ENCODE peak calls at places on chromosome 5, in seven cellular contexts. One of them, this sample, is unnamed. For H3K4me1 and H3K36me3, the result is how much of the 10 kb centered on the place peaks cover.

GRCh38 chr5:40396312-40396711 is 283.4 kb upstream of the PTGER4 start:
- DNase-seq in tibial artery: no peak
- DNase-seq in fibroblast of lung: no peak
- DNase-seq in IMR-90: no peak
- DNase-seq in mesendoderm: no peak
- DNase-seq in lung: no peak
- DNase-seq in cardiac muscle cell: no peak
- DNase-seq in this sample: no peak

GRCh38 chr5:132472431-132472830 is 18.1 kb downstream of the IRF1 start:
- DNase-seq in tibial artery: peak
- DNase-seq in fibroblast of lung: no peak
- DNase-seq in IMR-90: no peak
- DNase-seq in mesendoderm: no peak
- DNase-seq in lung: no peak
- DNase-seq in cardiac muscle cell: no peak
- DNase-seq in this sample: no peak

GRCh38 chr5:75330404-75330803 is 6.6 kb upstream of the HMGCR start:
- DNase-seq in tibial artery: no peak
- DNase-seq in fibroblast of lung: no peak
- DNase-seq in IMR-90: no peak
- DNase-seq in mesendoderm: peak
- DNase-seq in lung: no peak
- DNase-seq in cardiac muscle cell: no peak
- DNase-seq in this sample: no peak

GRCh38 chr5:109705596-109705995 is 15.9 kb downstream of the MAN2A1 start:
- DNase-seq in tibial artery: no peak
- DNase-seq in fibroblast of lung: no peak
- DNase-seq in IMR-90: peak
- DNase-seq in mesendoderm: peak
- DNase-seq in lung: no peak
- DNase-seq in cardiac muscle cell: peak
- DNase-seq in this sample: no peak

GRCh38 chr5:32450952-32451351 is 6.4 kb upstream of the ZFR start:
- DNase-seq in tibial artery: no peak
- DNase-seq in fibroblast of lung: no peak
- DNase-seq in IMR-90: no peak
- DNase-seq in mesendoderm: peak
- DNase-seq in lung: no peak
- DNase-seq in cardiac muscle cell: no peak
- DNase-seq in this sample: no peak

GRCh38 chr5:148005788-148006520 is 57.8 kb upstream of the SPINK5 start:
- DNase-seq in tibial artery: no peak
- DNase-seq in fibroblast of lung: no peak
- DNase-seq in IMR-90: peak
- DNase-seq in mesendoderm: peak
- DNase-seq in lung: no peak
- DNase-seq in cardiac muscle cell: no peak
- DNase-seq in this sample: no peak

GRCh38 chr5:81422671-81423070 is 28.7 kb upstream of the ACOT12 start:
- DNase-seq in tibial artery: no peak
- DNase-seq in fibroblast of lung: peak
- DNase-seq in IMR-90: peak
- DNase-seq in mesendoderm: no peak
- DNase-seq in lung: no peak
- DNase-seq in cardiac muscle cell: no peak
- DNase-seq in this sample: no peak

GRCh38 chr5:135222771-135223170 is 176.3 kb downstream of the MACROH2A1 start:
- DNase-seq in tibial artery: peak
- DNase-seq in fibroblast of lung: no peak
- DNase-seq in IMR-90: no peak
- DNase-seq in mesendoderm: no peak
- DNase-seq in lung: no peak
- DNase-seq in cardiac muscle cell: no peak
- DNase-seq in this sample: peak

GRCh38 chr5:4205408-4205807 is 609.8 kb downstream of the IRX1 start:
- DNase-seq in tibial artery: no peak
- DNase-seq in fibroblast of lung: no peak
- DNase-seq in IMR-90: no peak
- DNase-seq in mesendoderm: no peak
- DNase-seq in lung: no peak
- DNase-seq in cardiac muscle cell: peak
- DNase-seq in this sample: no peak

GRCh38 chr5:7745882-7746735 is 104.8 kb downstream of the CFAP90 start:
- DNase-seq in tibial artery: peak
- DNase-seq in fibroblast of lung: peak
- DNase-seq in IMR-90: peak
- DNase-seq in mesendoderm: peak
- DNase-seq in lung: peak
- DNase-seq in cardiac muscle cell: peak
- DNase-seq in this sample: peak

GRCh38 chr5:141958113-141958512 is at the start of gene PCDH12:
- DNase-seq in tibial artery: no peak
- DNase-seq in fibroblast of lung: no peak
- DNase-seq in IMR-90: peak
- DNase-seq in mesendoderm: peak
- DNase-seq in lung: no peak
- DNase-seq in cardiac muscle cell: peak
- DNase-seq in this sample: peak

GRCh38 chr5:51347704-51348103 is 35.5 kb upstream of the ISL1 start:
- DNase-seq in tibial artery: no peak
- DNase-seq in fibroblast of lung: no peak
- DNase-seq in IMR-90: no peak
- DNase-seq in mesendoderm: peak
- DNase-seq in lung: no peak
- DNase-seq in cardiac muscle cell: no peak
- DNase-seq in this sample: no peak

GRCh38 chr5:50752800-50753199 is 86.4 kb downstream of the PARP8 start:
- DNase-seq in tibial artery: no peak
- DNase-seq in fibroblast of lung: no peak
- DNase-seq in IMR-90: no peak
- DNase-seq in mesendoderm: no peak
- DNase-seq in lung: no peak
- DNase-seq in cardiac muscle cell: no peak
- DNase-seq in this sample: no peak

GRCh38 chr5:96712100-96712746 is 50.0 kb downstream of the CAST start:
- DNase-seq in tibial artery: no peak
- DNase-seq in fibroblast of lung: no peak
- DNase-seq in IMR-90: no peak
- DNase-seq in mesendoderm: no peak
- DNase-seq in lung: no peak
- DNase-seq in cardiac muscle cell: no peak
- DNase-seq in this sample: no peak

GRCh38 chr5:139998837-139999236 is 44.3 kb downstream of the NRG2 start:
- DNase-seq in tibial artery: no peak
- DNase-seq in fibroblast of lung: no peak
- DNase-seq in IMR-90: no peak
- DNase-seq in mesendoderm: no peak
- DNase-seq in lung: no peak
- DNase-seq in cardiac muscle cell: no peak
- DNase-seq in this sample: no peak

GRCh38 chr5:2265341-2265740 is 382.6 kb upstream of the IRX4 start:
- DNase-seq in tibial artery: no peak
- DNase-seq in fibroblast of lung: no peak
- DNase-seq in IMR-90: no peak
- DNase-seq in mesendoderm: no peak
- DNase-seq in lung: no peak
- DNase-seq in cardiac muscle cell: no peak
- DNase-seq in this sample: no peak

GRCh38 chr5:140926903-140927573 is 939 bp downstream of the PCDHAC1 start:
- DNase-seq in tibial artery: no peak
- DNase-seq in fibroblast of lung: peak
- DNase-seq in IMR-90: no peak
- DNase-seq in mesendoderm: peak
- DNase-seq in lung: peak
- DNase-seq in cardiac muscle cell: peak
- DNase-seq in this sample: no peak

GRCh38 chr5:142969186-142969585 is 199.0 kb downstream of the ARHGAP26 start:
- DNase-seq in tibial artery: no peak
- DNase-seq in fibroblast of lung: no peak
- DNase-seq in IMR-90: no peak
- DNase-seq in mesendoderm: no peak
- DNase-seq in lung: no peak
- DNase-seq in cardiac muscle cell: no peak
- DNase-seq in this sample: no peak

GRCh38 chr5:180644129-180644824 is 5.1 kb downstream of the FLT4 start:
- DNase-seq in tibial artery: no peak
- DNase-seq in fibroblast of lung: no peak
- DNase-seq in IMR-90: no peak
- DNase-seq in mesendoderm: no peak
- DNase-seq in lung: no peak
- DNase-seq in cardiac muscle cell: no peak
- DNase-seq in this sample: no peak

GRCh38 chr5:33400675-33401074 is 40.1 kb upstream of the TARS1 start:
- DNase-seq in tibial artery: no peak
- DNase-seq in fibroblast of lung: no peak
- DNase-seq in IMR-90: no peak
- DNase-seq in mesendoderm: no peak
- DNase-seq in lung: no peak
- DNase-seq in cardiac muscle cell: no peak
- DNase-seq in this sample: no peak

GRCh38 chr5:54249210-54250028 is 61.0 kb downstream of the ARL15 start:
- DNase-seq in tibial artery: no peak
- DNase-seq in fibroblast of lung: no peak
- DNase-seq in IMR-90: peak
- DNase-seq in mesendoderm: peak
- DNase-seq in lung: peak
- DNase-seq in cardiac muscle cell: no peak
- DNase-seq in this sample: peak

GRCh38 chr5:15914603-15915002 is 265.0 kb downstream of the MARCHF11 start:
- DNase-seq in tibial artery: no peak
- DNase-seq in fibroblast of lung: peak
- DNase-seq in IMR-90: peak
- DNase-seq in mesendoderm: no peak
- DNase-seq in lung: no peak
- DNase-seq in cardiac muscle cell: peak
- DNase-seq in this sample: no peak

GRCh38 chr5:133996683-133997252 is 8.0 kb downstream of the VDAC1 start:
- DNase-seq in tibial artery: no peak
- DNase-seq in fibroblast of lung: no peak
- DNase-seq in IMR-90: no peak
- DNase-seq in mesendoderm: peak
- DNase-seq in lung: no peak
- DNase-seq in cardiac muscle cell: peak
- DNase-seq in this sample: no peak

GRCh38 chr5:151064916-151065499 is 15.8 kb downstream of the TNIP1 start:
- DNase-seq in tibial artery: no peak
- DNase-seq in fibroblast of lung: no peak
- DNase-seq in IMR-90: no peak
- DNase-seq in mesendoderm: no peak
- DNase-seq in lung: no peak
- DNase-seq in cardiac muscle cell: no peak
- DNase-seq in this sample: no peak

GRCh38 chr5:56610093-56610698 is 205.2 kb upstream of the MAP3K1 start:
- DNase-seq in tibial artery: no peak
- DNase-seq in fibroblast of lung: no peak
- DNase-seq in IMR-90: no peak
- DNase-seq in mesendoderm: peak
- DNase-seq in lung: no peak
- DNase-seq in cardiac muscle cell: no peak
- DNase-seq in this sample: no peak

GRCh38 chr5:14221768-14222167 is 78.6 kb downstream of the TRIO start:
- DNase-seq in tibial artery: no peak
- DNase-seq in fibroblast of lung: no peak
- DNase-seq in IMR-90: no peak
- DNase-seq in mesendoderm: peak
- DNase-seq in lung: no peak
- DNase-seq in cardiac muscle cell: no peak
- DNase-seq in this sample: no peak
- H3K4me1 ChIP-seq in tibial artery: half or more
- H3K4me1 ChIP-seq in fibroblast of lung: under half
- H3K4me1 ChIP-seq in IMR-90: under half
- H3K4me1 ChIP-seq in mesendoderm: under half
- H3K4me1 ChIP-seq in lung: under half
- H3K4me1 ChIP-seq in cardiac muscle cell: under half
- H3K4me1 ChIP-seq in this sample: under half

GRCh38 chr5:36170869-36171424 is 19.0 kb downstream of the SKP2 start:
- DNase-seq in tibial artery: no peak
- DNase-seq in fibroblast of lung: no peak
- DNase-seq in IMR-90: no peak
- DNase-seq in mesendoderm: no peak
- DNase-seq in lung: no peak
- DNase-seq in cardiac muscle cell: no peak
- DNase-seq in this sample: no peak
- H3K36me3 ChIP-seq in tibial artery: under half
- H3K36me3 ChIP-seq in fibroblast of lung: under half
- H3K36me3 ChIP-seq in IMR-90: under half
- H3K36me3 ChIP-seq in mesendoderm: under half
- H3K36me3 ChIP-seq in lung: under half
- H3K36me3 ChIP-seq in cardiac muscle cell: half or more
- H3K36me3 ChIP-seq in this sample: under half

DNA sequence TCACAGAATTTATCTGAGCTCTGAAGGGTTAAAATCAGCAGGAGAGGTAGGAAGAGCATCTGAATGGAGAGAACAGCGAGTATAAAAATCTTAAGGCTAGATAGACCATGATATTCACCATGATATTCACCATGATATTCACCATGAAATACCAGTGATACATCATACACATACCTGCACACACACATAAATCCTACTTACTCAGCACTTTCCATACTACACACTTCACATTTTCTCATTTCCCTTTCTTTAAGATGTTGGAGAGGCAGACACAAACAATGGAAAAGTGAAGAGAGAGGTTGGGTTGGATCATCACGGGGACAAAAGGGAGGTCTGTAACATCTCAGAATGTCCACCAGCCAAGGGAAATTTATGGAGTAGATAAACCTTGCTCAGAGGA is 66.4 kb upstream of the ATP10B start:
- DNase-seq in tibial artery: no peak
- DNase-seq in fibroblast of lung: no peak
- DNase-seq in IMR-90: no peak
- DNase-seq in mesendoderm: no peak
- DNase-seq in lung: no peak
- DNase-seq in cardiac muscle cell: no peak
- DNase-seq in this sample: no peak
- H3K4me1 ChIP-seq in tibial artery: under half
- H3K4me1 ChIP-seq in fibroblast of lung: under half
- H3K4me1 ChIP-seq in IMR-90: under half
- H3K4me1 ChIP-seq in mesendoderm: under half
- H3K4me1 ChIP-seq in lung: under half
- H3K4me1 ChIP-seq in cardiac muscle cell: under half
- H3K4me1 ChIP-seq in this sample: under half

DNA sequence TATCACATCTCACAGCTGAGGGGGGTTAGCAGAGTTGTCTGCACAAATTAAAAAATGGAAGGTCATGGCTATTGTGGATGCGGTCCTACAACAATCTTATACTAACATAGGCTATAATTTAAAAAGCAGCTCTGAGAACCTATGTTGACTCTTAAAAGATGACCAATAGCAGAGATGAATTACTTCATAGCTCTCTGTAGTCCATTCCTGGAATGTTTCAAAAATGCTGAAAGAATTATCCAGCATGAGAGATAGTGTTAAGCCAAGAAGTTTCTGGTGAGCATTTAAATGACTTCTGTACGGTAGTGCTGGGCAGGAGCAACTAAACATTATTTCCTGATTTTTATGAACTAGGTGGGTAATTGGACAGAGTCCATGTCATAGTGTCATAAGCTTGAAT is 218.2 kb upstream of the NUDT12 start:
- DNase-seq in tibial artery: no peak
- DNase-seq in fibroblast of lung: no peak
- DNase-seq in IMR-90: no peak
- DNase-seq in mesendoderm: no peak
- DNase-seq in lung: no peak
- DNase-seq in cardiac muscle cell: no peak
- DNase-seq in this sample: no peak
- H3K36me3 ChIP-seq in tibial artery: under half
- H3K36me3 ChIP-seq in fibroblast of lung: under half
- H3K36me3 ChIP-seq in IMR-90: under half
- H3K36me3 ChIP-seq in mesendoderm: under half
- H3K36me3 ChIP-seq in lung: under half
- H3K36me3 ChIP-seq in cardiac muscle cell: under half
- H3K36me3 ChIP-seq in this sample: under half

GRCh38 chr5:158701406-158702177 is 398.1 kb downstream of the EBF1 start:
- DNase-seq in tibial artery: peak
- DNase-seq in fibroblast of lung: no peak
- DNase-seq in IMR-90: no peak
- DNase-seq in mesendoderm: no peak
- DNase-seq in lung: no peak
- DNase-seq in cardiac muscle cell: peak
- DNase-seq in this sample: no peak
- H3K4me1 ChIP-seq in tibial artery: half or more
- H3K4me1 ChIP-seq in fibroblast of lung: under half
- H3K4me1 ChIP-seq in IMR-90: under half
- H3K4me1 ChIP-seq in mesendoderm: under half
- H3K4me1 ChIP-seq in lung: under half
- H3K4me1 ChIP-seq in cardiac muscle cell: under half
- H3K4me1 ChIP-seq in this sample: under half

This sample was measured in Peyer's patch.